ENCODE peak calls at places on chromosome 14, in ten cellular contexts. D, C, Z, G, Y, P, V, S, F and N are unnamed samples.

GRCh38 chr14:44895716-44896115 is 66.0 kb downstream of the KLHL28 start:
- DNase-seq in D (no peak), C (no peak), Z (no peak), G (no peak), Y (no peak), P (no peak), V (peak; percentile 50), S (peak; percentile 59), F (peak; percentile 42), N (no peak)

GRCh38 chr14:98916036-98916435 is 356.0 kb downstream of the BCL11B start:
- DNase-seq in D (no peak), C (no peak), Z (no peak), G (no peak), Y (no peak), P (no peak), V (no peak), S (no peak), F (no peak), N (no peak)

GRCh38 chr14:99522934-99523660 is 41.9 kb downstream of the CCNK start:
- DNase-seq in D (no peak), C (no peak), Z (no peak), G (no peak), Y (peak; percentile 59), P (no peak), V (no peak), S (no peak), F (no peak), N (peak; percentile 68)

GRCh38 chr14:49897965-49898364 is 5.1 kb downstream of the ARF6 start:
- DNase-seq in D (no peak), C (no peak), Z (no peak), G (no peak), Y (no peak), P (no peak), V (no peak), S (no peak), F (no peak), N (no peak)

GRCh38 chr14:94307410-94307992 is 14.4 kb upstream of the SERPINA10 start:
- DNase-seq in D (no peak), C (no peak), Z (no peak), G (no peak), Y (no peak), P (no peak), V (no peak), S (no peak), F (no peak), N (no peak)

GRCh38 chr14:23640524-23641141 is 4.5 kb downstream of the DHRS2 start:
- DNase-seq in D (no peak), C (no peak), Z (peak; percentile 67), G (no peak), Y (peak; percentile 86), P (peak; percentile 49), V (peak; percentile 74), S (peak; percentile 85), F (no peak), N (peak; percentile 38)

GRCh38 chr14:32669416-32669815 is 269.3 kb upstream of the NPAS3 start:
- DNase-seq in D (no peak), C (no peak), Z (no peak), G (no peak), Y (no peak), P (no peak), V (no peak), S (no peak), F (no peak), N (no peak)

GRCh38 chr14:23895480-23895879 is 58.1 kb upstream of the DHRS4 start:
- DNase-seq in D (no peak), C (no peak), Z (no peak), G (no peak), Y (no peak), P (no peak), V (no peak), S (no peak), F (no peak), N (no peak)

GRCh38 chr14:94048676-94049624 is 22.8 kb downstream of the OTUB2 start:
- DNase-seq in D (no peak), C (no peak), Z (no peak), G (no peak), Y (no peak), P (peak; percentile 8), V (no peak), S (no peak), F (no peak), N (no peak)

GRCh38 chr14:71113376-71113775 is 206.1 kb downstream of the PCNX1 start:
- DNase-seq in D (no peak), C (no peak), Z (no peak), G (no peak), Y (no peak), P (no peak), V (no peak), S (peak; percentile 26), F (peak; percentile 49), N (no peak)

GRCh38 chr14:23588884-23589598 is 10.5 kb upstream of the JPH4 start:
- DNase-seq in D (peak; percentile 84), C (peak; percentile 68), Z (peak; percentile 70), G (peak; percentile 78), Y (peak; percentile 95), P (peak; percentile 91), V (peak; percentile 40), S (peak; percentile 74), F (peak; percentile 60), N (peak; percentile 86)

GRCh38 chr14:93207468-93208308 is 632 bp downstream of the UBR7 start:
- DNase-seq in D (peak; percentile 57), C (no peak), Z (peak; percentile 37), G (peak; percentile 49), Y (peak; percentile 62), P (no peak), V (no peak), S (peak; percentile 48), F (no peak), N (peak; percentile 62)

DNA sequence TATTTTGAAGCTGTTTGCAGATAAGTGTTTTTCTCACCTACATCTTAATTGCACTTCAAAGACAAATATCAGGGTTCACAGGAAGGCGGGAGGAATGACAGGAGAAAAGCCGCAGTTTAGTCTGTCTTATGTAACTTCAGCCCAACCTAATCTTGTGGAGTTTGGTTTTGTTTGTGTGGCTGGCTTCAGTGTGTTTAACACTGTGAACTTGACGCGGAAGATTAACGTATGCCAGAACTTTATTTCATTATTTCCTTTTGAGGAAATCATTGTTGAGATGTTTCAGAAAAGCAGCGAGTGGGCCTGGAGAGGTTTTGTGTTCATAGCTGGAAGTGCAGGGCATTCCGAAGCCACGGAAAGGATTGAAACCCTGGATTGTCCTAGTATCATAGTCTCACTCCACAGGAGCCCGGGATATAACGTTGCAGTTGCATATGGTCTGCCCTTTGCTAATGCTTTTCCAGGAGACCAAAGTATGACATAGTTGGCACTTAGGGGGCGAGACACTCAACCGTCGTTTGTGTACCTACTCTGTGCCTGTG is 2.0 kb downstream of the PELI2 start:
- DNase-seq in D (no peak), C (no peak), Z (peak; percentile 21), G (no peak), Y (no peak), P (no peak), V (no peak), S (no peak), F (no peak), N (no peak)
- TF ChIP-seq CTCF in D (no peak), C (no peak), Z (no peak), G (peak; percentile 30), Y (peak; percentile 14), P (no peak), V (no peak), S (no peak), F (peak; percentile 17), N (no peak)

GRCh38 chr14:95431199-95432145 is 85.0 kb downstream of the SYNE3 start:
- DNase-seq in D (no peak), C (no peak), Z (no peak), G (peak; percentile 19), Y (no peak), P (peak; percentile 63), V (no peak), S (no peak), F (no peak), N (no peak)
- TF ChIP-seq CTCF in D (peak; percentile 42), C (peak; percentile 12), Z (peak; percentile 56), G (peak; percentile 67), Y (no peak), P (peak; percentile 80), V (peak; percentile 31), S (peak; percentile 35), F (peak; percentile 48), N (peak; percentile 67)

DNA sequence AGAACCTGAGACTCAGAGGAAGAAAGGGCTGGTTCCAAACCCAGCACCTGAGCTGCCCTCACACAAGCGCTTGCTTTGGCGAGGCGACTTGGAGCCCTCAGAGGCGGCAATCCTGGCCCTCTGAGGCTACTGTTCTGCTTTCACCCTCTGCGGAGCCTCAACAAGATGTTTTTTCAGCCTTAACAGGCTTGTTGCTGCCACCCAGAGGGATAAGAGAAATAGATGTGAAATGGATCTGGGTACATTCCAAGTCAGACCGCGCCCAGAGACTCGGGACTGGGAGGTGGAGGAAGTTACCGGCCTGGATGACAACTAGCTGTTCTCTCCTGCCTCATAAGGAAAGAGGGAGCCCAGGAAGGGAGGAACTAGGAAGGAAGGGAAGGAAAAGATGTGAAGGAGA is 89.6 kb downstream of the TTC7B start:
- DNase-seq in D (peak; percentile 33), C (no peak), Z (peak; percentile 70), G (no peak), Y (no peak), P (peak; percentile 45), V (no peak), S (peak; percentile 60), F (no peak), N (peak; percentile 21)
- TF ChIP-seq CTCF in D (no peak), C (no peak), Z (peak; percentile 36), G (no peak), Y (no peak), P (peak; percentile 37), V (peak; percentile 2), S (peak; percentile 24), F (peak; percentile 24), N (no peak)

DNA sequence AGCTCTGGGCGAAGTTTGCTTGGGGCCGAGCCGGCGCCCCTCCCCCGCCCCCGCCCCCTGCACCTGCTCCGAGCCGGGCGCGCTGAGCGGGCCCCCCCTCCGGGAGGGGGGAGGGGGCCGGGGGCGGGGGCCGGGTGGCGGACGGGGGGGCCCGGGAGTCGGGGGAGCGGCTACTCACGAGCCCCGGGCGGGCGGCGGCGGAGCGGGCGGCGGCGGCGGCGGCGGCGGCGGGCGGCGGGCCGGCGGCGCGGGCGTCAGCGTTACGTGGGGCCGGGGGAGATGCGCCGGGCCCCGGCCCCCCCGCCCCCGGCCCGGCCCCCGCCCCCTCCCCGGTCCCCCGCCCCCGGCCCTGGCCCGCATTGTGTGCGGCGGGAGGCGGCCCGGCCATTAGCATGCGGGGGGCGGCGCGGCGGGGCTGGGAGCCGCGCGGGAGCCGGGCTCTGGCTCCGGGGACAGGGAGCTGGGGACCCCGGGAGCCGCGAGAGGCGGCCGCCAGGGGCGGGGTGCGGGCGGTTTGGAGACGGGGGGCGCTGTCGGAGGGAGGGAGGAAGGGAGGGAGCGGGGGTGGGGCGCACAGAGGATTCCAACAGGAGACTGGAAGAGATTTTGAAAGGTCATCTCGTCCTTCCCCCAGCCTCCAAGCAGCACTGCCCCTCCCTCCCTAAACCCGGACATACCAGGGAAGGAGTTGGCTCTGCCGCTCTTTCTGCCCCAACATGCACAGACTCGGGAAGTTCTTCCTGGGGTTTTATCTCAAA is at the start of gene ZNF219:
- DNase-seq in D (peak; percentile 74), C (no peak), Z (peak; percentile 47), G (peak; percentile 56), Y (peak; percentile 82), P (peak; percentile 83), V (no peak), S (no peak), F (no peak), N (peak; percentile 73)
- TF ChIP-seq CTCF in D (no peak), C (no peak), Z (peak; percentile 22), G (no peak), Y (no peak), P (peak; percentile 22), V (no peak), S (no peak), F (no peak), N (no peak)